ENCODE peak calls at places on chromosome 6, in four cellular contexts. One of them, this sample, is unnamed. For H3K4me1, the result is how much of the 10 kb centered on the place peaks cover.

GRCh38 chr6:169545956-169546355 is 155.9 kb downstream of the WDR27 start:
- DNase-seq in small intestine: no peak
- DNase-seq in lung: no peak
- DNase-seq in Peyer's patch: no peak
- DNase-seq in this sample: no peak

GRCh38 chr6:41538556-41539182 is 7.5 kb upstream of the FOXP4 start:
- DNase-seq in small intestine: no peak
- DNase-seq in lung: no peak
- DNase-seq in Peyer's patch: no peak
- DNase-seq in this sample: no peak

GRCh38 chr6:45677381-45677992 is 299.8 kb upstream of the SUPT3H start:
- DNase-seq in small intestine: peak
- DNase-seq in lung: no peak
- DNase-seq in Peyer's patch: peak
- DNase-seq in this sample: peak

GRCh38 chr6:169371344-169372144 is 117.9 kb upstream of the THBS2 start:
- DNase-seq in small intestine: peak
- DNase-seq in lung: no peak
- DNase-seq in Peyer's patch: no peak
- DNase-seq in this sample: no peak

GRCh38 chr6:166240889-166241288 is 67.3 kb downstream of the PRR18 start:
- DNase-seq in small intestine: no peak
- DNase-seq in lung: no peak
- DNase-seq in Peyer's patch: no peak
- DNase-seq in this sample: no peak

GRCh38 chr6:19731286-19731685 is 105.9 kb upstream of the ID4 start:
- DNase-seq in small intestine: no peak
- DNase-seq in lung: no peak
- DNase-seq in Peyer's patch: no peak
- DNase-seq in this sample: no peak

GRCh38 chr6:153511896-153512496 is 380.9 kb upstream of the RGS17 start:
- DNase-seq in small intestine: peak
- DNase-seq in lung: no peak
- DNase-seq in Peyer's patch: no peak
- DNase-seq in this sample: no peak

GRCh38 chr6:83429857-83430605 is 820 bp downstream of the ME1 start:
- DNase-seq in small intestine: peak
- DNase-seq in lung: peak
- DNase-seq in Peyer's patch: peak
- DNase-seq in this sample: peak

GRCh38 chr6:131172237-131172636 is 37.0 kb downstream of the AKAP7 start:
- DNase-seq in small intestine: no peak
- DNase-seq in lung: no peak
- DNase-seq in Peyer's patch: no peak
- DNase-seq in this sample: no peak

GRCh38 chr6:20559924-20560551 is 25.8 kb downstream of the CDKAL1 start:
- DNase-seq in small intestine: no peak
- DNase-seq in lung: no peak
- DNase-seq in Peyer's patch: no peak
- DNase-seq in this sample: no peak

GRCh38 chr6:71510057-71510713 is 221.6 kb downstream of the OGFRL1 start:
- DNase-seq in small intestine: peak
- DNase-seq in lung: peak
- DNase-seq in Peyer's patch: peak
- DNase-seq in this sample: peak

GRCh38 chr6:30013296-30013922 is 47.7 kb upstream of the POLR1H start:
- DNase-seq in small intestine: peak
- DNase-seq in lung: no peak
- DNase-seq in Peyer's patch: no peak
- DNase-seq in this sample: no peak

GRCh38 chr6:124792386-124792785 is 169.9 kb upstream of the RNF217 start:
- DNase-seq in small intestine: no peak
- DNase-seq in lung: no peak
- DNase-seq in Peyer's patch: no peak
- DNase-seq in this sample: no peak

GRCh38 chr6:87772597-87773530 is 70.8 kb upstream of the AKIRIN2 start:
- DNase-seq in small intestine: no peak
- DNase-seq in lung: no peak
- DNase-seq in Peyer's patch: no peak
- DNase-seq in this sample: no peak

GRCh38 chr6:151038616-151039015 is 173.1 kb downstream of the MTHFD1L start:
- DNase-seq in small intestine: no peak
- DNase-seq in lung: no peak
- DNase-seq in Peyer's patch: no peak
- DNase-seq in this sample: no peak

GRCh38 chr6:1215884-1216487 is 95.9 kb upstream of the FOXQ1 start:
- DNase-seq in small intestine: no peak
- DNase-seq in lung: no peak
- DNase-seq in Peyer's patch: no peak
- DNase-seq in this sample: no peak

GRCh38 chr6:53437557-53438202 is 88.9 kb upstream of the ELOVL5 start:
- DNase-seq in small intestine: peak
- DNase-seq in lung: peak
- DNase-seq in Peyer's patch: peak
- DNase-seq in this sample: peak

GRCh38 chr6:140684776-140685550 is 1310.5 kb upstream of the CITED2 start:
- DNase-seq in small intestine: no peak
- DNase-seq in lung: no peak
- DNase-seq in Peyer's patch: no peak
- DNase-seq in this sample: no peak

GRCh38 chr6:54876871-54877270 is 30.3 kb downstream of the FAM83B start:
- DNase-seq in small intestine: no peak
- DNase-seq in lung: no peak
- DNase-seq in Peyer's patch: no peak
- DNase-seq in this sample: no peak

GRCh38 chr6:29953706-29954105 is 11.4 kb downstream of the HLA-A start:
- DNase-seq in small intestine: no peak
- DNase-seq in lung: no peak
- DNase-seq in Peyer's patch: no peak
- DNase-seq in this sample: no peak

GRCh38 chr6:1285589-1286340 is 26.1 kb upstream of the FOXQ1 start:
- DNase-seq in small intestine: no peak
- DNase-seq in lung: no peak
- DNase-seq in Peyer's patch: no peak
- DNase-seq in this sample: no peak

GRCh38 chr6:16849280-16850210 is 88.3 kb upstream of the ATXN1 start:
- DNase-seq in small intestine: peak
- DNase-seq in lung: no peak
- DNase-seq in Peyer's patch: no peak
- DNase-seq in this sample: peak

GRCh38 chr6:27865952-27866369 is 46.2 kb downstream of the OR2B2 start:
- DNase-seq in small intestine: no peak
- DNase-seq in lung: no peak
- DNase-seq in Peyer's patch: peak
- DNase-seq in this sample: peak

GRCh38 chr6:75272145-75272840 is 12.3 kb downstream of the TMEM30A start:
- DNase-seq in small intestine: no peak
- DNase-seq in lung: no peak
- DNase-seq in Peyer's patch: no peak
- DNase-seq in this sample: no peak

GRCh38 chr6:134925800-134926199 is 24.1 kb downstream of the ALDH8A1 start:
- DNase-seq in small intestine: no peak
- DNase-seq in lung: no peak
- DNase-seq in Peyer's patch: no peak
- DNase-seq in this sample: no peak

GRCh38 chr6:134921276-134921979 is 28.5 kb downstream of the ALDH8A1 start:
- DNase-seq in small intestine: no peak
- DNase-seq in lung: no peak
- DNase-seq in Peyer's patch: no peak
- DNase-seq in this sample: no peak

GRCh38 chr6:134918418-134918961 is 31.4 kb downstream of the ALDH8A1 start:
- DNase-seq in small intestine: no peak
- DNase-seq in lung: no peak
- DNase-seq in Peyer's patch: no peak
- DNase-seq in this sample: no peak

GRCh38 chr6:134921980-134922313 is 28.0 kb downstream of the ALDH8A1 start:
- DNase-seq in small intestine: no peak
- DNase-seq in lung: no peak
- DNase-seq in Peyer's patch: no peak
- DNase-seq in this sample: no peak

GRCh38 chr6:134920422-134920821 is 29.5 kb downstream of the ALDH8A1 start:
- DNase-seq in small intestine: no peak
- DNase-seq in lung: no peak
- DNase-seq in Peyer's patch: no peak
- DNase-seq in this sample: no peak
- H3K4me1 ChIP-seq in small intestine: under half
- H3K4me1 ChIP-seq in lung: under half
- H3K4me1 ChIP-seq in Peyer's patch: under half
- H3K4me1 ChIP-seq in this sample: under half

DNA sequence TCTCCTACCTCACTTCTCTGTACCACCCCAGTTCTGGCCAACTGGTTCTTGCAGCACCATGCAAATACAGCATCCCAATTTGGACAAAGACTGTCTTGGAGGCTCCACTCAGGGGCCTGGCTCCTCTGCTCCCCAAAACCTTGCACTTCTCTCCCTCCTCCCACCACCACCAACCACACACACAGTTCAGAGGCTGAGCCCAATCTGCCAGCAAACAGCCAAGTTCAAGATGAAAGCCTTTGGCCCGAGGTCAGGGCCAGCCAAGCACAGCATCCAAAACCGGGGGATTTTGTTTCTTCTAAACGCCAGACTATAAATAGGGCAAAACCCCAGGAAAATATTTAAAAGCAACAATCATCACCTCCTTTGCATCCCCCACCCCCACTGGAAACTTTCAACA is 5.7 kb downstream of the KCNK5 start:
- DNase-seq in small intestine: no peak
- DNase-seq in lung: no peak
- DNase-seq in Peyer's patch: no peak
- DNase-seq in this sample: no peak
- H3K4me1 ChIP-seq in small intestine: under half
- H3K4me1 ChIP-seq in lung: under half
- H3K4me1 ChIP-seq in Peyer's patch: under half
- H3K4me1 ChIP-seq in this sample: under half

GRCh38 chr6:21769405-21769851 is 175.9 kb downstream of the SOX4 start:
- DNase-seq in small intestine: no peak
- DNase-seq in lung: peak
- DNase-seq in Peyer's patch: no peak
- DNase-seq in this sample: no peak
- H3K4me1 ChIP-seq in small intestine: under half
- H3K4me1 ChIP-seq in lung: under half
- H3K4me1 ChIP-seq in Peyer's patch: under half
- H3K4me1 ChIP-seq in this sample: under half

GRCh38 chr6:157627195-157627966 is 195.7 kb upstream of the SNX9 start:
- DNase-seq in small intestine: no peak
- DNase-seq in lung: no peak
- DNase-seq in Peyer's patch: no peak
- DNase-seq in this sample: no peak

GRCh38 chr6:157630463-157631080 is 192.5 kb upstream of the SNX9 start:
- DNase-seq in small intestine: no peak
- DNase-seq in lung: no peak
- DNase-seq in Peyer's patch: no peak
- DNase-seq in this sample: no peak

GRCh38 chr6:157629220-157629619 is 193.8 kb upstream of the SNX9 start:
- DNase-seq in small intestine: no peak
- DNase-seq in lung: no peak
- DNase-seq in Peyer's patch: no peak
- DNase-seq in this sample: no peak

GRCh38 chr6:157625764-157626163 is 197.3 kb upstream of the SNX9 start:
- DNase-seq in small intestine: no peak
- DNase-seq in lung: no peak
- DNase-seq in Peyer's patch: no peak
- DNase-seq in this sample: no peak

DNA sequence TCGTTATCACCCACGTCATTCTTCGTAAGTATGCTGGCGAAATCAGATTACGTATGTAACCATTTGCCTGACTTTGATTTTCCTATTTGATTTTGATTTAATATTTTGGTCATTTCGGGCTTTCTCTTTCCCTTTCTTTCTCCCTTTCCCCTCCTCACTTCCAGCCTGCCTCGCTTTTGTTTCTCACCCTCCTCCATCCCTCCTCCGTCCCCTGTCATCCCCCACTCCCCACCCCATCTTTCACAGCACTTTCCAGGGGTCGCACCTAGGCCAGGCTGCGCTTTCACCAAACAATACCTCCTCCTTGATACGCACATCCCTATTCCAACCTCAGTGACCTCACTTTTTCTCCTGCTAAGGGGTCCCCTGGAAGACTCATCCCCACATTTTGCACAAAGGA is 194.6 kb upstream of the SNX9 start:
- DNase-seq in small intestine: no peak
- DNase-seq in lung: no peak
- DNase-seq in Peyer's patch: no peak
- DNase-seq in this sample: no peak
- H3K4me1 ChIP-seq in small intestine: under half
- H3K4me1 ChIP-seq in lung: under half
- H3K4me1 ChIP-seq in Peyer's patch: under half
- H3K4me1 ChIP-seq in this sample: under half

GRCh38 chr6:39821739-39822532 is 29.8 kb downstream of the DAAM2 start:
- DNase-seq in small intestine: no peak
- DNase-seq in lung: no peak
- DNase-seq in Peyer's patch: no peak
- DNase-seq in this sample: no peak
- H3K4me1 ChIP-seq in small intestine: under half
- H3K4me1 ChIP-seq in lung: under half
- H3K4me1 ChIP-seq in Peyer's patch: under half
- H3K4me1 ChIP-seq in this sample: under half

GRCh38 chr6:119190176-119190575 is 111.7 kb upstream of the FAM184A start:
- DNase-seq in small intestine: no peak
- DNase-seq in lung: no peak
- DNase-seq in Peyer's patch: no peak
- DNase-seq in this sample: no peak
- H3K4me1 ChIP-seq in small intestine: under half
- H3K4me1 ChIP-seq in lung: under half
- H3K4me1 ChIP-seq in Peyer's patch: under half
- H3K4me1 ChIP-seq in this sample: under half

DNA sequence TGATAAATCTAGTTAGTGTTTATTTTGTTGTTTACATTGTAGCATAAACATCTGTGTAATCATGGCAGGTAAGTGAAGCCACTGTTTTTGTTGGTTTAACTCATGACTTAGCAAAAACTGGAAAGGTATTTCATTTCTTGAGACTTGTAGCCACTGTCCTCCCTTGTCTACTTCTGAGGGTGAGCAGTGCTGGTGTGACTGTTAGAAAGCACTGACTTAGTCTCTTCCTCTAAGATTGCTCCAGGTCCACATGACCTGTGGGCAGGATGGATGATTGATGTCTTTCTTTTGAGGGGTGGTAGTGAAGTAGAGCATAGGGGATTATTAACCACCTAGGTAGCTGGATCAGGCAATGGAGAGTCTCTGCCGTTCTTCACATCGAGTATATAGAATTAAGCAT is 203.8 kb downstream of the ARID1B start:
- DNase-seq in small intestine: no peak
- DNase-seq in lung: no peak
- DNase-seq in Peyer's patch: no peak
- DNase-seq in this sample: no peak
- H3K4me1 ChIP-seq in small intestine: under half
- H3K4me1 ChIP-seq in lung: under half
- H3K4me1 ChIP-seq in Peyer's patch: under half
- H3K4me1 ChIP-seq in this sample: under half

This sample was measured in colonic mucosa.